ENCODE peak calls at places on chromosomes 3 and 15, in ten cellular contexts. One of them, this sample, is unnamed.

GRCh38 chr3:112770026-112770626 is 76.5 kb downstream of the CD200R1L start:
- DNase-seq in OCI-LY7: no peak
- DNase-seq in H9: peak; percentile 64
- DNase-seq in transverse colon: no peak
- DNase-seq in K562: peak; percentile 79
- DNase-seq in neuronal stem cell: no peak
- DNase-seq in neural progenitor cell: no peak
- DNase-seq in cardiac muscle cell: no peak
- DNase-seq in uterus: peak; percentile 54
- DNase-seq in heart left ventricle: peak; percentile 77
- DNase-seq in this sample: no peak

GRCh38 chr3:178146406-178146831 is 389.8 kb upstream of the KCNMB2 start:
- DNase-seq in OCI-LY7: no peak
- DNase-seq in H9: no peak
- DNase-seq in transverse colon: no peak
- DNase-seq in K562: no peak
- DNase-seq in neuronal stem cell: peak; percentile 35
- DNase-seq in neural progenitor cell: peak; percentile 54
- DNase-seq in cardiac muscle cell: no peak
- DNase-seq in uterus: no peak
- DNase-seq in heart left ventricle: no peak
- DNase-seq in this sample: no peak

GRCh38 chr15:64813075-64813474 is 12.4 kb downstream of the PIF1 start:
- DNase-seq in OCI-LY7: no peak
- DNase-seq in H9: peak; percentile 44
- DNase-seq in transverse colon: no peak
- DNase-seq in K562: peak; percentile 67
- DNase-seq in neuronal stem cell: no peak
- DNase-seq in neural progenitor cell: no peak
- DNase-seq in cardiac muscle cell: peak; percentile 75
- DNase-seq in uterus: no peak
- DNase-seq in heart left ventricle: peak; percentile 52
- DNase-seq in this sample: no peak

GRCh38 chr3:50616770-50617095 is 218 bp upstream of the MAPKAPK3 start:
- DNase-seq in OCI-LY7: peak; percentile 94
- DNase-seq in H9: peak; percentile 97
- DNase-seq in transverse colon: peak; percentile 97
- DNase-seq in K562: peak; percentile 92
- DNase-seq in neuronal stem cell: peak; percentile 95
- DNase-seq in neural progenitor cell: peak; percentile 96
- DNase-seq in cardiac muscle cell: peak; percentile 94
- DNase-seq in uterus: peak; percentile 93
- DNase-seq in heart left ventricle: peak; percentile 94
- DNase-seq in this sample: peak; percentile 97

GRCh38 chr15:49060710-49061483 is 14.7 kb upstream of the SECISBP2L start:
- DNase-seq in OCI-LY7: no peak
- DNase-seq in H9: no peak
- DNase-seq in transverse colon: no peak
- DNase-seq in K562: no peak
- DNase-seq in neuronal stem cell: no peak
- DNase-seq in neural progenitor cell: no peak
- DNase-seq in cardiac muscle cell: no peak
- DNase-seq in uterus: no peak
- DNase-seq in heart left ventricle: no peak
- DNase-seq in this sample: no peak

GRCh38 chr3:37183976-37184375 is 9.6 kb upstream of the LRRFIP2 start:
- DNase-seq in OCI-LY7: no peak
- DNase-seq in H9: no peak
- DNase-seq in transverse colon: no peak
- DNase-seq in K562: no peak
- DNase-seq in neuronal stem cell: no peak
- DNase-seq in neural progenitor cell: no peak
- DNase-seq in cardiac muscle cell: no peak
- DNase-seq in uterus: no peak
- DNase-seq in heart left ventricle: no peak
- DNase-seq in this sample: no peak

GRCh38 chr15:88635343-88635742 is 3.5 kb upstream of the ISG20 start:
- DNase-seq in OCI-LY7: peak; percentile 86
- DNase-seq in H9: no peak
- DNase-seq in transverse colon: peak; percentile 57
- DNase-seq in K562: no peak
- DNase-seq in neuronal stem cell: no peak
- DNase-seq in neural progenitor cell: no peak
- DNase-seq in cardiac muscle cell: no peak
- DNase-seq in uterus: no peak
- DNase-seq in heart left ventricle: no peak
- DNase-seq in this sample: no peak

GRCh38 chr15:78368671-78369070 is 28.5 kb downstream of the CRABP1 start:
- DNase-seq in OCI-LY7: no peak
- DNase-seq in H9: no peak
- DNase-seq in transverse colon: no peak
- DNase-seq in K562: no peak
- DNase-seq in neuronal stem cell: no peak
- DNase-seq in neural progenitor cell: peak; percentile 87
- DNase-seq in cardiac muscle cell: peak; percentile 36
- DNase-seq in uterus: no peak
- DNase-seq in heart left ventricle: no peak
- DNase-seq in this sample: no peak

GRCh38 chr15:99082798-99083197 is 22.1 kb upstream of the SYNM start:
- DNase-seq in OCI-LY7: no peak
- DNase-seq in H9: no peak
- DNase-seq in transverse colon: no peak
- DNase-seq in K562: no peak
- DNase-seq in neuronal stem cell: no peak
- DNase-seq in neural progenitor cell: no peak
- DNase-seq in cardiac muscle cell: no peak
- DNase-seq in uterus: no peak
- DNase-seq in heart left ventricle: no peak
- DNase-seq in this sample: no peak

GRCh38 chr3:138674131-138674530 is 65.6 kb downstream of the FAIM start:
- DNase-seq in OCI-LY7: no peak
- DNase-seq in H9: no peak
- DNase-seq in transverse colon: no peak
- DNase-seq in K562: no peak
- DNase-seq in neuronal stem cell: no peak
- DNase-seq in neural progenitor cell: no peak
- DNase-seq in cardiac muscle cell: no peak
- DNase-seq in uterus: no peak
- DNase-seq in heart left ventricle: no peak
- DNase-seq in this sample: no peak

GRCh38 chr3:136659253-136659652 is 92.9 kb downstream of the STAG1 start:
- DNase-seq in OCI-LY7: peak; percentile 12
- DNase-seq in H9: no peak
- DNase-seq in transverse colon: no peak
- DNase-seq in K562: no peak
- DNase-seq in neuronal stem cell: peak; percentile 26
- DNase-seq in neural progenitor cell: peak; percentile 35
- DNase-seq in cardiac muscle cell: peak; percentile 25
- DNase-seq in uterus: no peak
- DNase-seq in heart left ventricle: no peak
- DNase-seq in this sample: no peak

GRCh38 chr3:188458761-188459160 is 304.8 kb downstream of the LPP start:
- DNase-seq in OCI-LY7: no peak
- DNase-seq in H9: no peak
- DNase-seq in transverse colon: no peak
- DNase-seq in K562: no peak
- DNase-seq in neuronal stem cell: no peak
- DNase-seq in neural progenitor cell: no peak
- DNase-seq in cardiac muscle cell: no peak
- DNase-seq in uterus: no peak
- DNase-seq in heart left ventricle: no peak
- DNase-seq in this sample: no peak

GRCh38 chr3:145313751-145314150 is 847.2 kb downstream of the PLOD2 start:
- DNase-seq in OCI-LY7: no peak
- DNase-seq in H9: no peak
- DNase-seq in transverse colon: no peak
- DNase-seq in K562: no peak
- DNase-seq in neuronal stem cell: no peak
- DNase-seq in neural progenitor cell: no peak
- DNase-seq in cardiac muscle cell: no peak
- DNase-seq in uterus: no peak
- DNase-seq in heart left ventricle: no peak
- DNase-seq in this sample: no peak

DNA sequence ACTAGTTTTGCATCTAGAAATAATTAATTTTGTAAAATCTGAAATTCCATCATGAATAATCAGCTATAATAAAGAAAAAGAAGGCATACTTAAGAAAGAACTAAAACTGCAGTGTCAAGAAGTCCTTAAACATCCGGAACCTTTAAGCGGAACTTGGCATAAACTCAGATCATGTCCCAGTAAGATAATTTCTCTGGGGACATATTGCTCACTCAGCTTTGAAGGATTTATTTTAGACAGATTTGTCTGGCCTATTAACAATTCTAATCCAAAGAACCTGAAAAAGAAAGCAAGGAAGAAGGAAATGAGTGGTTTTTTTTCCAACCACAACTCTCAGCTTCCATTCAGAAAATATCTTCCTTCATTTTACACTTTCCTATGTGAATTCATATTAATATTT is 850.3 kb downstream of the ROBO1 start:
- DNase-seq in OCI-LY7: no peak
- DNase-seq in H9: no peak
- DNase-seq in transverse colon: no peak
- DNase-seq in K562: no peak
- DNase-seq in neuronal stem cell: no peak
- DNase-seq in neural progenitor cell: no peak
- DNase-seq in cardiac muscle cell: no peak
- DNase-seq in uterus: no peak
- DNase-seq in heart left ventricle: no peak
- DNase-seq in this sample: no peak
- H3K4me1 ChIP-seq in OCI-LY7: no peaks in the 10 kb centered on the region
- H3K4me1 ChIP-seq in H9: no peaks in the 10 kb centered on the region
- H3K4me1 ChIP-seq in transverse colon: no peaks in the 10 kb centered on the region
- H3K4me1 ChIP-seq in K562: no peaks in the 10 kb centered on the region
- H3K4me1 ChIP-seq in neuronal stem cell: no peaks in the 10 kb centered on the region
- H3K4me1 ChIP-seq in neural progenitor cell: peaks cover 11% of the 10 kb centered on the region
- H3K4me1 ChIP-seq in cardiac muscle cell: no peaks in the 10 kb centered on the region
- H3K4me1 ChIP-seq in uterus: no peaks in the 10 kb centered on the region
- H3K4me1 ChIP-seq in heart left ventricle: no peaks in the 10 kb centered on the region
- H3K4me1 ChIP-seq in this sample: no peaks in the 10 kb centered on the region

DNA sequence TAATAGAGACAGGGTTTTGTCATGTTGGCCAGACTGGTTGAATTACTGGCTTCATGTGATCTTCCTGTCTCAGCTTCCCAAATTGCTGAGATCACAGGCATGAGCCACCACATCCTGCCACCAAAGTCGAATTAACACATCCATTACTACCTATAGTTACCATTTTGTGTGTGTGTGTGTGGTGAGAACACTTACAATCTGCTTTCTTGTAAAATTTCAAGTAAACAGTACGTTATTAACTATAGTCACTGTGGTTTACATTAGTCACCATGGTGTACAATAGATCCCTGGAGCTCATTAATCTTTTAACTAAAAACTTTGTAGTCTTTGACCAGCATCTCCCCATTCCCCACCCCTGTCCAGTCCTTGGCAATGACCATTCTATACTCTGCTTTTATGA is 270.0 kb downstream of the NAALADL2 start:
- DNase-seq in OCI-LY7: no peak
- DNase-seq in H9: no peak
- DNase-seq in transverse colon: no peak
- DNase-seq in K562: no peak
- DNase-seq in neuronal stem cell: no peak
- DNase-seq in neural progenitor cell: no peak
- DNase-seq in cardiac muscle cell: no peak
- DNase-seq in uterus: no peak
- DNase-seq in heart left ventricle: no peak
- DNase-seq in this sample: no peak
- H3K27ac ChIP-seq in OCI-LY7: no peak overlapping the region
- H3K27ac ChIP-seq in H9: no peak overlapping the region
- H3K27ac ChIP-seq in transverse colon: no peak overlapping the region
- H3K27ac ChIP-seq in K562: no peak overlapping the region
- H3K27ac ChIP-seq in neuronal stem cell: no peak overlapping the region
- H3K27ac ChIP-seq in neural progenitor cell: no peak overlapping the region
- H3K27ac ChIP-seq in cardiac muscle cell: no peak overlapping the region
- H3K27ac ChIP-seq in uterus: no peak overlapping the region
- H3K27ac ChIP-seq in heart left ventricle: no peak overlapping the region
- H3K27ac ChIP-seq in this sample: no peak overlapping the region

DNA sequence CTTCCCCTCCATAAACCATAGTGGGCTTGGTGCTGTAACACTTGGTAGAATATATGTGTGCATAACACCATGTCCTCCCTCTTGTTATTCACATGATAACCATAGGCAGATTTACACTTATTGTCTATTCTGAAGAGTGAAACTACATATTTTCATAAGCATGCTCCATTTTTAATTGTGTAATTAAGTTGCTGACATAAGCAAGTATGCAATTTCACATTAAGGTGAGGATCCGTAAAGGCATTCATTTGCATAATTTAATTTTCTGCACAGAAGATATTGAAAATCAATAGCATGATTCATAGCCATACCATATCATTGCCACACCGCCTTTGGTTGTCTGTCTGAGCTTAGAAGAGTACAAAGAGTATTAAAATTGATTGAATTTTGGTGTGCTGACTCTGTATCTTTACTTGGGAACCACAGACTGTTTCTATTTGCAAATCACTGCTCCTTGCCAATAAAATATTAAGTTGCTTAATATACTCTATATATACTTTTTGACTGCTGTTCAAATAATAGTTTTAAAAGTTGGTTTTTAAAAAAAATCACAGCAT is 182.4 kb downstream of the PTPRG start:
- DNase-seq in OCI-LY7: no peak
- DNase-seq in H9: no peak
- DNase-seq in transverse colon: no peak
- DNase-seq in K562: no peak
- DNase-seq in neuronal stem cell: no peak
- DNase-seq in neural progenitor cell: no peak
- DNase-seq in cardiac muscle cell: no peak
- DNase-seq in uterus: no peak
- DNase-seq in heart left ventricle: no peak
- DNase-seq in this sample: no peak
- H3K4me1 ChIP-seq in OCI-LY7: no peaks in the 10 kb centered on the region
- H3K4me1 ChIP-seq in H9: peaks cover 7% of the 10 kb centered on the region
- H3K4me1 ChIP-seq in transverse colon: no peaks in the 10 kb centered on the region
- H3K4me1 ChIP-seq in K562: no peaks in the 10 kb centered on the region
- H3K4me1 ChIP-seq in neuronal stem cell: peaks cover 4% of the 10 kb centered on the region
- H3K4me1 ChIP-seq in neural progenitor cell: peaks cover 11% of the 10 kb centered on the region
- H3K4me1 ChIP-seq in cardiac muscle cell: no peaks in the 10 kb centered on the region
- H3K4me1 ChIP-seq in uterus: no peaks in the 10 kb centered on the region
- H3K4me1 ChIP-seq in heart left ventricle: peaks cover 15% of the 10 kb centered on the region
- H3K4me1 ChIP-seq in this sample: peaks cover 10% of the 10 kb centered on the region

DNA sequence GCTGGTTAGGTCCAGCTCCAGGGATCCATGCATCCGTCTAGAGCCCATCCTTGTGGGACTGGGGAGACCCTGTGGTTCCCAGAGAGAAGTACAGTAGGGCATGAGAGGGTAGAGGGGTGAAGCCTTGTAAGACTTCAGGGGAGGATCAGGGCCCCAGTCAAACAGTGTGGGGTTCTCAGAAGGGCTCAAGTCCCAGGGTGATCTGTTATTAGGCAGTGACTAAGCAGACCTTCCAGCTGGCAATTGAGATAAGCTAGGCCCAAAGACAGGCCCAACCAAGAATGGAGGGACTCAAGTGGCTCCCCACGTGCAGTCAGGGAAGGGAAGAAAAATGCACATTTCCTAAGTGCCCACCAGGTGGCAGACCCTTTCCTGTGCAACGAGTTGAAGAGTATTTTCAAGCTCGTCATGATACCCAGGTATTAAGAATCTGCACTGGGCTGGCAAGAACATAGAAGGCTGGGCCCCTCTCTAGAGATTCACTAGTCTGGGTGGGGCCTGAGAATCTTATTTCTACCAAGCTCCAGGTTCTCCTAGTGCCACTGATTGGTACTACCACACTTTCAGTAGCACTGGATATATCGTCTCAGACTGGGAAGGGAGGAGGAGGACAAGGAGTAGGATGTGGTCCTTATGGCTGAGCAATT is 240.8 kb downstream of the NR1D2 start:
- DNase-seq in OCI-LY7: peak; percentile 59
- DNase-seq in H9: peak; percentile 67
- DNase-seq in transverse colon: peak; percentile 18
- DNase-seq in K562: peak; percentile 94
- DNase-seq in neuronal stem cell: peak; percentile 31
- DNase-seq in neural progenitor cell: peak; percentile 75
- DNase-seq in cardiac muscle cell: peak; percentile 66
- DNase-seq in uterus: peak; percentile 32
- DNase-seq in heart left ventricle: peak; percentile 57
- DNase-seq in this sample: no peak
- H3K27ac ChIP-seq in OCI-LY7: no peak overlapping the region
- H3K27ac ChIP-seq in H9: no peak overlapping the region
- H3K27ac ChIP-seq in transverse colon: no peak overlapping the region
- H3K27ac ChIP-seq in K562: peak overlapping the region; percentile 76
- H3K27ac ChIP-seq in neuronal stem cell: no peak overlapping the region
- H3K27ac ChIP-seq in neural progenitor cell: no peak overlapping the region
- H3K27ac ChIP-seq in cardiac muscle cell: no peak overlapping the region
- H3K27ac ChIP-seq in uterus: no peak overlapping the region
- H3K27ac ChIP-seq in heart left ventricle: no peak overlapping the region
- H3K27ac ChIP-seq in this sample: no peak overlapping the region

This sample was measured in upper lobe of right lung.